ENCODE peak calls at places on chromosomes 6 and 20, in six cellular contexts. J is stimulated activated CD4-positive, alpha-beta T cell treated with anti-CD3 and anti-CD28 coated beads, Interleukin-1b, Interleukin-23, amount 100 ng/mL, for 1 hour; D is kidney tubule cell; Q is hepatocyte; C is esophagus squamous epithelium; R is K562. X is an unnamed sample.

GRCh38 chr6:99092461-99092860 is 144.7 kb upstream of the FBXL4 start:
- DNase-seq in R (no peak), J (no peak), C (no peak), D (no peak), Q (no peak), X (no peak)

GRCh38 chr6:148657053-148657452 is 89.8 kb upstream of the UST start:
- DNase-seq in R (no peak), Q (peak; percentile 16), C (no peak), D (no peak), J (no peak), X (no peak)

GRCh38 chr20:62303327-62304226 is 780 bp downstream of the ADRM1 start:
- DNase-seq in D (peak; percentile 50), J (no peak), R (peak; percentile 40), C (no peak), Q (peak; percentile 48), X (no peak)

GRCh38 chr6:36382976-36383375 is 4.5 kb downstream of the ETV7 start:
- DNase-seq in R (no peak), D (no peak), C (no peak), J (no peak), Q (no peak), X (no peak)

GRCh38 chr20:44457016-44457415 is 18.7 kb upstream of the TTPAL start:
- DNase-seq in R (peak; percentile 43), J (no peak), C (no peak), D (no peak), Q (peak; percentile 85), X (no peak)

GRCh38 chr20:20393770-20394169 is 25.9 kb downstream of the INSM1 start:
- DNase-seq in R (no peak), Q (no peak), D (no peak), C (no peak), J (no peak), X (no peak)

GRCh38 chr6:32154514-32155161 is 697 bp downstream of the PPT2 start:
- DNase-seq in J (no peak), D (peak; percentile 73), C (no peak), Q (peak; percentile 90), R (peak; percentile 83), X (peak; percentile 66)

GRCh38 chr6:95767897-95768463 is 190.6 kb downstream of the MANEA start:
- DNase-seq in D (no peak), Q (no peak), C (no peak), R (no peak), J (no peak), X (no peak)

GRCh38 chr6:151440930-151441329 is 11.0 kb downstream of the RMND1 start:
- DNase-seq in Q (no peak), J (no peak), R (no peak), C (no peak), D (no peak), X (no peak)

GRCh38 chr20:38065764-38066375 is 32.3 kb downstream of the RPRD1B start:
- DNase-seq in J (no peak), Q (no peak), R (no peak), D (no peak), C (no peak), X (peak; percentile 30)

GRCh38 chr6:12545141-12545540 is 171.4 kb upstream of the PHACTR1 start:
- DNase-seq in Q (no peak), D (peak; percentile 18), J (no peak), R (no peak), C (no peak), X (no peak)

GRCh38 chr6:113920663-113921267 is 50.2 kb downstream of the HDAC2 start:
- DNase-seq in R (peak; percentile 75), C (no peak), Q (no peak), D (no peak), J (no peak), X (no peak)

GRCh38 chr6:93040375-93040774 is 379.0 kb downstream of the EPHA7 start:
- DNase-seq in Q (no peak), R (no peak), J (no peak), C (no peak), D (no peak), X (no peak)

GRCh38 chr6:128641701-128642100 is 121.3 kb upstream of the PTPRK start:
- DNase-seq in D (no peak), J (no peak), R (no peak), Q (no peak), C (no peak), X (no peak)

GRCh38 chr6:53529324-53530036 is 15.4 kb downstream of the GCLC start:
- DNase-seq in J (no peak), Q (no peak), D (peak; percentile 29), R (no peak), C (no peak), X (no peak)

GRCh38 chr6:7106752-7107577 is 796 bp upstream of the RREB1 start:
- DNase-seq in R (peak; percentile 88), Q (peak; percentile 68), J (no peak), C (no peak), D (no peak), X (peak; percentile 28)

GRCh38 chr6:130167655-130168054 is 55.1 kb downstream of the SAMD3 start:
- DNase-seq in J (no peak), D (no peak), Q (peak; percentile 16), R (no peak), C (no peak), X (no peak)

GRCh38 chr6:136160255-136160654 is 89.9 kb downstream of the MTFR2 start:
- DNase-seq in J (no peak), R (no peak), C (no peak), Q (no peak), D (no peak), X (no peak)

GRCh38 chr20:50110141-50111047 is 2.6 kb downstream of the UBE2V1 start:
- DNase-seq in R (no peak), D (peak; percentile 82), C (no peak), Q (peak; percentile 68), J (no peak), X (no peak)

GRCh38 chr6:25489399-25489798 is 162.6 kb upstream of the SCGN start:
- DNase-seq in D (no peak), R (no peak), Q (no peak), C (no peak), J (no peak), X (no peak)

GRCh38 chr6:26553264-26553738 is 15.1 kb downstream of the HMGN4 start:
- DNase-seq in Q (peak; percentile 86), C (no peak), D (peak; percentile 79), R (peak; percentile 85), J (no peak), X (peak; percentile 76)

GRCh38 chr6:10413850-10414765 is 766 bp downstream of the TFAP2A start:
- DNase-seq in R (no peak), Q (peak; percentile 46), J (no peak), D (no peak), C (no peak), X (no peak)

GRCh38 chr6:45922728-45923351 is 92.8 kb downstream of the CLIC5 start:
- DNase-seq in C (no peak), R (peak; percentile 46), J (no peak), Q (peak; percentile 85), D (peak; percentile 64), X (peak; percentile 45)

GRCh38 chr6:43247115-43247999 is 4.1 kb downstream of the TTBK1 start:
- DNase-seq in Q (peak; percentile 84), D (peak; percentile 84), R (peak; percentile 94), J (peak; percentile 47), C (peak; percentile 31), X (peak; percentile 80)